ENCODE peak calls at places on chromosomes 4 and X, in nine cellular contexts. N is SK-N-SH, Z is HCT116, I is HL-60, A is K562, W is GM23338, M is Panc1, Y is HepG2, S is GM12878. Q is an unnamed sample.

GRCh38 chr4:77040265-77040664 is 35.5 kb downstream of the CCNI start:
- DNase-seq in M (no peak), A (no peak), Z (no peak), N (no peak), Y (no peak), W (no peak), I (no peak), S (no peak), Q (no peak)

GRCh38 chr4:133147922-133148689 is 988 bp upstream of the PCDH10 start:
- DNase-seq in S (no peak), A (no peak), N (peak), I (no peak), W (peak), M (no peak), Z (no peak), Y (no peak), Q (peak)

GRCh38 chrX:129361566-129361965 is 161.7 kb downstream of the SMARCA1 start:
- DNase-seq in S (no peak), Y (no peak), M (no peak), A (no peak), N (no peak), Z (no peak), W (no peak), I (no peak), Q (no peak)

GRCh38 chr4:8319061-8319460 is 49.5 kb downstream of the HTRA3 start:
- DNase-seq in A (no peak), N (no peak), Y (no peak), M (no peak), S (no peak), W (no peak), I (no peak), Z (no peak), Q (no peak)

GRCh38 chrX:39808471-39808917 is 289.3 kb downstream of the BCOR start:
- DNase-seq in Z (no peak), N (peak), S (no peak), A (peak), Y (no peak), M (no peak), W (peak), I (no peak), Q (no peak)

GRCh38 chr4:7275490-7276154 is 83.3 kb downstream of the SORCS2 start:
- DNase-seq in I (no peak), Y (no peak), S (no peak), Z (no peak), M (no peak), A (no peak), W (no peak), N (no peak), Q (no peak)

GRCh38 chr4:153804742-153805141 is 15.9 kb upstream of the SFRP2 start:
- DNase-seq in Y (no peak), N (no peak), Z (no peak), S (no peak), I (no peak), A (no peak), W (no peak), M (no peak), Q (no peak)

GRCh38 chrX:9492901-9493300 is 28.0 kb downstream of the TBL1X start:
- DNase-seq in N (no peak), M (no peak), S (no peak), Y (no peak), Z (no peak), W (no peak), I (no peak), A (no peak), Q (no peak)

GRCh38 chrX:153310901-153311300 is 10.7 kb downstream of the PNMA6F start:
- DNase-seq in Y (no peak), Z (no peak), M (no peak), I (no peak), A (no peak), S (no peak), N (no peak), W (peak), Q (no peak)

GRCh38 chr4:167218022-167218608 is 16.2 kb downstream of the SPOCK3 start:
- DNase-seq in W (no peak), I (no peak), Y (no peak), N (no peak), S (no peak), M (peak), A (no peak), Z (no peak), Q (peak)

GRCh38 chrX:103918584-103919335 is 43.7 kb upstream of the TMSB15B start:
- DNase-seq in A (no peak), W (peak), Y (no peak), N (peak), M (no peak), S (no peak), I (no peak), Z (no peak), Q (peak)

GRCh38 chrX:83819304-83819703 is 41.6 kb upstream of the CYLC1 start:
- DNase-seq in Z (no peak), W (peak), M (no peak), I (no peak), S (no peak), N (no peak), A (no peak), Y (no peak), Q (peak)

GRCh38 chr4:101229116-101229515 is 118.2 kb downstream of the PPP3CA start:
- DNase-seq in M (no peak), S (no peak), I (no peak), W (no peak), N (no peak), A (no peak), Z (no peak), Y (no peak), Q (no peak)

GRCh38 chrX:134782796-134783195 is 124.5 kb upstream of the PLAC1 start:
- DNase-seq in M (no peak), W (peak), N (peak), Y (no peak), S (no peak), A (no peak), Z (no peak), I (no peak), Q (no peak)

GRCh38 chrX:1925053-1925481 is 310.2 kb downstream of the ASMT start:
- DNase-seq in Z (no peak), I (no peak), S (no peak), Y (no peak), M (no peak), N (no peak), A (no peak), W (peak), Q (no peak)

GRCh38 chr4:56684320-56684719 is 3.2 kb upstream of the HOPX start:
- DNase-seq in M (no peak), I (no peak), S (no peak), Y (no peak), N (no peak), A (no peak), W (no peak), Z (no peak), Q (no peak)

GRCh38 chr4:42151568-42152506 is 618 bp downstream of the BEND4 start:
- DNase-seq in A (no peak), Y (no peak), N (peak), I (no peak), M (no peak), S (no peak), Z (no peak), W (peak), Q (no peak)

GRCh38 chrX:130482871-130483270 is 81.1 kb downstream of the RBMX2 start:
- DNase-seq in Y (no peak), Z (no peak), M (no peak), W (no peak), N (no peak), I (no peak), S (no peak), A (no peak), Q (no peak)

GRCh38 chrX:154730271-154730883 is 20.5 kb downstream of the GAB3 start:
- DNase-seq in N (no peak), A (no peak), Y (no peak), M (no peak), W (no peak), S (no peak), Z (no peak), I (no peak), Q (no peak)

GRCh38 chr4:154329268-154329858 is 162.2 kb downstream of the DCHS2 start:
- DNase-seq in I (no peak), M (no peak), N (no peak), Y (peak), A (peak), Z (no peak), S (no peak), W (peak), Q (peak)

GRCh38 chrX:115023139-115023538 is 5.7 kb upstream of the IL13RA2 start:
- DNase-seq in S (no peak), Z (peak), A (peak), M (no peak), I (no peak), N (peak), W (no peak), Y (no peak), Q (no peak)

GRCh38 chrX:78665286-78665685 is 6.2 kb upstream of the RTL3 start:
- DNase-seq in N (no peak), Y (no peak), A (no peak), W (no peak), S (no peak), I (no peak), Z (no peak), M (no peak), Q (no peak)

GRCh38 chr4:11424000-11424399 is 4.7 kb downstream of the HS3ST1 start:
- DNase-seq in Z (no peak), Y (peak), A (peak), W (peak), S (no peak), N (peak), M (no peak), I (no peak), Q (peak)

GRCh38 chr4:14880805-14881204 is 121.5 kb upstream of the CPEB2 start:
- DNase-seq in W (no peak), I (no peak), Y (no peak), S (no peak), A (no peak), M (no peak), Z (no peak), N (no peak), Q (no peak)

GRCh38 chrX:149495573-149496071 is 9.5 kb downstream of the IDS start:
- DNase-seq in I (no peak), W (no peak), N (no peak), S (no peak), A (no peak), Z (peak), Y (peak), M (peak), Q (peak)

GRCh38 chrX:108224727-108225455 is 133.3 kb downstream of the ATG4A start:
- DNase-seq in A (peak), W (peak), I (no peak), M (no peak), Y (peak), Z (peak), S (peak), N (peak), Q (peak)

GRCh38 chr4:181235361-181235760 is 1007.8 kb upstream of the TENM3 start:
- DNase-seq in A (no peak), M (no peak), S (no peak), Z (no peak), I (no peak), N (no peak), W (no peak), Y (no peak), Q (no peak)

GRCh38 chrX:3599787-3600465 is 113.5 kb downstream of the PRKX start:
- DNase-seq in Y (no peak), Z (no peak), M (no peak), W (no peak), S (no peak), I (no peak), N (no peak), A (no peak), Q (no peak)

GRCh38 chr4:818106-818921 is 7.6 kb downstream of the CPLX1 start:
- DNase-seq in I (no peak), A (no peak), Z (no peak), M (no peak), Y (no peak), S (no peak), W (no peak), N (no peak), Q (no peak)

GRCh38 chrX:56786889-56787733 is 58.1 kb downstream of the NBDY start:
- DNase-seq in N (no peak), I (no peak), Y (no peak), M (no peak), S (no peak), A (no peak), Z (no peak), W (no peak), Q (no peak)

GRCh38 chrX:15471016-15471415 is 22.1 kb downstream of the PIR start:
- DNase-seq in I (no peak), Y (peak), Z (peak), M (peak), S (peak), W (peak), N (peak), A (peak), Q (peak)

GRCh38 chr4:75777589-75777988 is 53.2 kb downstream of the USO1 start:
- DNase-seq in M (no peak), A (no peak), Y (no peak), Z (no peak), W (no peak), I (no peak), S (no peak), N (no peak), Q (no peak)

GRCh38 chr4:153113838-153114105 is 90.5 kb upstream of the TRIM2 start:
- DNase-seq in S (no peak), Y (no peak), M (no peak), N (no peak), Z (no peak), A (no peak), I (no peak), W (no peak), Q (no peak)

GRCh38 chr4:86043755-86044592 is 315.9 kb downstream of the MAPK10 start:
- DNase-seq in I (no peak), W (peak), M (no peak), S (no peak), N (peak), Z (peak), A (peak), Y (peak), Q (peak)

GRCh38 chr4:129344058-129344457 is 248.1 kb downstream of the C4orf33 start:
- DNase-seq in W (peak), Z (peak), S (no peak), M (peak), Y (peak), I (no peak), A (peak), N (peak), Q (peak)

GRCh38 chrX:112147206-112147605 is 64.6 kb upstream of the TRPC5 start:
- DNase-seq in M (peak), W (peak), N (peak), S (no peak), Z (no peak), I (no peak), A (peak), Y (no peak), Q (peak)

GRCh38 chr4:188824553-188824952 is 685.3 kb downstream of the TRIML1 start:
- DNase-seq in M (no peak), W (no peak), S (no peak), A (no peak), I (no peak), N (no peak), Z (no peak), Y (no peak), Q (no peak)

GRCh38 chr4:88792268-88792781 is 94.7 kb upstream of the NAP1L5 start:
- DNase-seq in S (peak), M (no peak), Z (no peak), Y (peak), N (no peak), W (peak), A (no peak), I (no peak), Q (peak)
- TF ChIP-seq REST in S (no peak), M (no peak), Z (no peak), Y (no peak), N (no peak), W (no peak), A (no peak), I (no peak), Q (no peak)

DNA sequence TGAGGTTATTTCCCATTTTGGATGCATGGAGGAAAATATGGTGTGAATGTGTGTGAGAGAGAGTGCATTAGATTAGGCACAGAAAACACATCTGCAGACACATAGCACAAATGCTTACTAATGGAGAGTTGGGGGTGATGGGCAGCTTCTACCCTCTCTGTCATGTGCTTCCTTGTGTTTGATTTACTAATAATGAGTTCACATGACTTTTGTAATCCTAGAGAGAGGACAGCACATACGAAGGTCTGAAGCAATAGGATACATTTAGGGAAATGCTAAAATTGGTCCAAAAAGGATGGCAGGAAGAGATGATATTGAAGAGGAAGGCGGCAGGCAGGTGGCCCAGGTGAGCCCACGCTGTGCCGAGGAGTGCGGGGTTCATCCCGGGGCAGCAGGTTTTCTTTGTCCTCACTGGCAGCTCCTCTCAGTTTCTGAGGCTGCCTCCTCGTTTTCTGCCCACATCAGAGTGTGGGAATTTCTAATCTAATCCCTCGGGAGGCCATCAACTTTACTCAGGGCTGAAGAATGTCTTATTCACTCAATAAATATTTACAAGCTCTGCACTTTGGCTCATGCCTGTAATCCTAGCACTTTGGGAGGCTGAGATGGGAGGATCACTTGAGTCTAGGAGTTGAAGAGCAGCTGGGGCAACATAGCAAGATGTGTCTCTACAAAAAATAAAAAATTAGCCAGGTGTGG is 15.9 kb upstream of the MAP9 start:
- DNase-seq in A (no peak), I (no peak), S (no peak), Z (peak), M (peak), Y (peak), W (no peak), N (no peak), Q (peak)
- TF ChIP-seq REST in A (no peak), I (no peak), S (no peak), Z (no peak), M (no peak), Y (no peak), W (no peak), N (no peak), Q (no peak)

GRCh38 chrX:137562096-137562495 is 3.8 kb upstream of the ZIC3 start:
- DNase-seq in Z (no peak), W (no peak), S (no peak), N (no peak), I (no peak), A (no peak), Y (no peak), M (no peak), Q (no peak)

GRCh38 chrX:137566746-137567473 is 983 bp downstream of the ZIC3 start:
- DNase-seq in N (no peak), Y (no peak), A (no peak), S (no peak), M (no peak), W (no peak), Z (no peak), I (no peak), Q (no peak)

GRCh38 chrX:137565921-137566745 is at the start of gene ZIC3:
- DNase-seq in I (no peak), A (no peak), N (peak), S (no peak), W (peak), M (no peak), Z (no peak), Y (no peak), Q (no peak)

GRCh38 chrX:137565318-137565904 is 516 bp upstream of the ZIC3 start:
- DNase-seq in Z (no peak), I (no peak), W (peak), M (no peak), Y (no peak), A (no peak), N (no peak), S (no peak), Q (no peak)

GRCh38 chrX:137563681-137564651 is 2.0 kb upstream of the ZIC3 start:
- DNase-seq in N (no peak), Z (no peak), W (peak), I (no peak), M (no peak), A (no peak), S (no peak), Y (no peak), Q (no peak)
- TF ChIP-seq REST in N (no peak), Z (no peak), W (no peak), I (no peak), M (no peak), A (no peak), S (no peak), Y (no peak), Q (no peak)

GRCh38 chr4:48329976-48330375 is 11.4 kb upstream of the SLAIN2 start:
- DNase-seq in I (no peak), W (no peak), Y (no peak), S (no peak), M (no peak), A (no peak), N (no peak), Z (no peak), Q (peak)
- TF ChIP-seq REST in I (no peak), W (no peak), Y (no peak), S (no peak), M (no peak), A (no peak), N (no peak), Z (no peak), Q (no peak)

GRCh38 chr4:140052050-140052449 is 101.9 kb downstream of the MAML3 start:
- DNase-seq in A (peak), I (no peak), Z (peak), W (peak), N (no peak), S (no peak), Y (peak), M (peak), Q (peak)

GRCh38 chr4:140049024-140049923 is 104.7 kb downstream of the MAML3 start:
- DNase-seq in M (no peak), N (peak), W (peak), Z (no peak), S (no peak), Y (peak), A (no peak), I (peak), Q (peak)

GRCh38 chr4:140048419-140049022 is 105.5 kb downstream of the MAML3 start:
- DNase-seq in M (no peak), A (no peak), S (no peak), Z (no peak), W (no peak), Y (no peak), I (no peak), N (no peak), Q (no peak)

GRCh38 chr4:140047781-140048180 is 106.2 kb downstream of the MAML3 start:
- DNase-seq in M (no peak), W (peak), S (no peak), A (no peak), N (no peak), Z (no peak), Y (no peak), I (no peak), Q (no peak)

DNA sequence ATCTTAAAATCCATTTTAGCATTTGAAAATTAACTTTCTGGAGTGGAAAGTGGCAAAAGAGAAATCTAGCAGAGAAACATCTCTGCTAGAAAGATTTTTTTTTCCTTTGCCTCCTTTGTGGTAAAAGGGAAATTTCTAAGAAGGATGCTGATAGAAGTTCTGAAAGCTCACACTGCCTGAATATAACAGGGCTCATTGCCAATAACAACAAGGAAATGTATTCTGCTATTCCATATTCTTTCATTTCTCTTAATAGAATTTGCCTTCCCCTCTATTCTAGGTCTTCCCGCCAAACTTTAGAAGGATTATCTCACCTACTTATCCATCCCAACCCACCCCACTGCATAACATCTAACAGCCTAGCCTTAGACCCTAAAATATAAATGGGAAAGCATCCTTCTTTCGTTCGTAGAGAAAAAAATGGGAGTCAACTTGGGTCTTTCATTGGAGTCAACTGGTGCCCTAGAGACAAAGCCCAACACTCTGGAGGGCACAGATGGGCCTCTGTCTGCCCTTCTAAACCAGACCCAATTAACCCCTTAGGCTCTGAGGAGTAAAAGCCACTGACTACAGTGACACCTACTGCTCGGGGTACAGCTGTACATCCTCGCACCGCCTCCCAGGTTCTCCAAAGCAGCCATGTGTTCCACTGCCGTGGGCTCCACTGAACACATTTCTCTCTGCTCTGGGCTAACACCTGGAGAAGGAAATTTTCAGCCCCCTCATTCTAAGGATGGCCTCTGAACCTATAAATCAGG is 103.9 kb downstream of the MAML3 start:
- DNase-seq in S (no peak), M (no peak), I (no peak), Z (no peak), Y (no peak), W (peak), A (peak), N (peak), Q (peak)
- TF ChIP-seq REST in S (no peak), M (no peak), I (no peak), Z (no peak), Y (no peak), W (no peak), A (no peak), N (no peak), Q (no peak)

DNA sequence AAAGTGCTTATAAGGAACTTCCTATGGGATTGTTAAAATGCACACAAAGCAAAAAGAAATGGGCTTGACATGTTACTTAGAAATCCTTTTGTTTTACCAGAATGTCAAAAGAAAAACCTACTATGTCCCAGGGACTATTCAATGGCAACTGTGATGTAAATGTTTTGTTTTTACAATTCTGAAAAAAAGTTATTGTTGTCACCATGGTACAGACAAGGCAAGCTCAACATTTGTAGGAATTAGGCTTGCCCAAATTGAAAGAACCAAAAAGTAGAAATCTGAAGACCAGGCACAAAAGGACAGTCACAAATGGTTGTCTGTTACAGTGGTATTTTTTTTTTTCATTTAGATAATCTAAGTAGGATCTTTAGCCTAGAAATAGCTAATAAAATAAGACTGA is 638.6 kb downstream of the STPG2 start:
- DNase-seq in Z (no peak), M (no peak), A (no peak), W (peak), Y (no peak), I (no peak), N (no peak), S (no peak), Q (no peak)
- TF ChIP-seq REST in Z (no peak), M (no peak), A (no peak), W (no peak), Y (no peak), I (no peak), N (no peak), S (no peak), Q (no peak)